ENCODE peak calls at places on chromosomes 6 and 20, in five cellular contexts. I, E, T, N and L are unnamed samples.

GRCh38 chr20:47036091-47036880 is 141.6 kb downstream of the EYA2 start:
- DNase-seq in I (no peak), E (no peak), T (no peak), N (no peak), L (no peak)

GRCh38 chr6:25053875-25054371 is 118.2 kb upstream of the RIPOR2 start:
- DNase-seq in I (peak; percentile 82), E (no peak), T (no peak), N (no peak), L (no peak)

GRCh38 chr6:166465671-166466087 is 82.9 kb upstream of the MPC1 start:
- DNase-seq in I (peak; percentile 83), E (no peak), T (no peak), N (no peak), L (no peak)

GRCh38 chr6:149897855-149898744 is at the start of gene RAET1E:
- DNase-seq in I (no peak), E (no peak), T (peak; percentile 30), N (no peak), L (peak; percentile 21)

GRCh38 chr20:63230800-63231268 is 4.9 kb upstream of the BIRC7 start:
- DNase-seq in I (peak; percentile 87), E (no peak), T (peak; percentile 94), N (peak; percentile 87), L (peak; percentile 92)

GRCh38 chr6:115618311-115618710 is 442.4 kb downstream of the FRK start:
- DNase-seq in I (no peak), E (no peak), T (no peak), N (no peak), L (no peak)

GRCh38 chr20:10216146-10216741 is 2.4 kb upstream of the SNAP25 start:
- DNase-seq in I (no peak), E (no peak), T (peak; percentile 8), N (no peak), L (peak; percentile 25)

GRCh38 chr6:33763483-33763882 is 16.8 kb upstream of the IP6K3 start:
- DNase-seq in I (no peak), E (no peak), T (no peak), N (no peak), L (no peak)

GRCh38 chr20:44765647-44766367 is 20.1 kb downstream of the KCNK15 start:
- DNase-seq in I (peak; percentile 16), E (peak; percentile 10), T (no peak), N (no peak), L (no peak)

GRCh38 chr6:127176175-127176574 is 57.7 kb downstream of the RSPO3 start:
- DNase-seq in I (peak; percentile 46), E (no peak), T (no peak), N (no peak), L (no peak)

GRCh38 chr20:50246367-50247195 is 56.0 kb downstream of the CEBPB start:
- DNase-seq in I (no peak), E (no peak), T (no peak), N (no peak), L (no peak)

GRCh38 chr6:37809144-37809543 is 10.4 kb upstream of the ZFAND3 start:
- DNase-seq in I (peak; percentile 54), E (no peak), T (no peak), N (no peak), L (no peak)

GRCh38 chr20:59074456-59074855 is 31.9 kb upstream of the PRELID3B start:
- DNase-seq in I (no peak), E (no peak), T (no peak), N (no peak), L (no peak)

GRCh38 chr6:127345521-127345920 is 2.1 kb upstream of the ECHDC1 start:
- DNase-seq in I (no peak), E (peak; percentile 40), T (no peak), N (no peak), L (no peak)

GRCh38 chr6:31592396-31592771 is 422 bp downstream of the NCR3 start:
- DNase-seq in I (no peak), E (no peak), T (no peak), N (no peak), L (no peak)

GRCh38 chr6:126077810-126078791 is 91.8 kb downstream of the TRMT11 start:
- DNase-seq in I (peak; percentile 83), E (no peak), T (no peak), N (no peak), L (no peak)

GRCh38 chr6:154868143-154868594 is 126.9 kb upstream of the TIAM2 start:
- DNase-seq in I (peak; percentile 84), E (peak; percentile 12), T (peak; percentile 85), N (peak; percentile 77), L (peak; percentile 78)

GRCh38 chr20:36214684-36215256 is 21.5 kb upstream of the AAR2 start:
- DNase-seq in I (peak; percentile 54), E (no peak), T (peak; percentile 80), N (peak; percentile 20), L (peak; percentile 71)

GRCh38 chr6:134707342-134707982 is 242.4 kb downstream of the ALDH8A1 start:
- DNase-seq in I (peak; percentile 40), E (no peak), T (peak; percentile 59), N (peak; percentile 85), L (peak; percentile 54)

GRCh38 chr6:39225543-39225942 is 3.7 kb downstream of the KCNK5 start:
- DNase-seq in I (no peak), E (no peak), T (no peak), N (peak; percentile 33), L (no peak)

GRCh38 chr20:43459022-43459942 is 1.6 kb downstream of the SRSF6 start:
- DNase-seq in I (peak; percentile 38), E (no peak), T (no peak), N (no peak), L (peak; percentile 34)

GRCh38 chr20:53622247-53623114 is 28.8 kb upstream of the ZNF217 start:
- DNase-seq in I (no peak), E (no peak), T (peak; percentile 17), N (peak; percentile 20), L (no peak)

GRCh38 chr6:108108374-108108773 is 33.8 kb upstream of the OSTM1 start:
- DNase-seq in I (no peak), E (no peak), T (no peak), N (no peak), L (no peak)

GRCh38 chr6:33359331-33359730 is 32.3 kb upstream of the KIFC1 start:
- DNase-seq in I (no peak), E (no peak), T (no peak), N (no peak), L (no peak)

GRCh38 chr6:63640062-63640461 is 4.5 kb downstream of the PHF3 start:
- DNase-seq in I (peak; percentile 83), E (no peak), T (no peak), N (no peak), L (no peak)

GRCh38 chr6:63643862-63644261 is 8.3 kb downstream of the PHF3 start:
- DNase-seq in I (peak; percentile 26), E (no peak), T (peak; percentile 60), N (peak; percentile 9), L (no peak)

GRCh38 chr6:63649847-63650265 is 14.3 kb downstream of the PHF3 start:
- DNase-seq in I (no peak), E (no peak), T (no peak), N (no peak), L (no peak)

GRCh38 chr6:63649269-63649668 is 13.7 kb downstream of the PHF3 start:
- DNase-seq in I (peak; percentile 25), E (no peak), T (no peak), N (no peak), L (no peak)

GRCh38 chr6:63644668-63645326 is 9.2 kb downstream of the PHF3 start:
- DNase-seq in I (peak; percentile 89), E (no peak), T (no peak), N (no peak), L (no peak)
- TF ChIP-seq EZH2phosphoT487 in I (no peak), E (no peak), T (no peak), N (no peak), L (no peak)

GRCh38 chr6:156250593-156250992 is 526.6 kb upstream of the ARID1B start:
- DNase-seq in I (peak; percentile 4), E (no peak), T (no peak), N (no peak), L (no peak)

GRCh38 chr6:156260792-156261191 is 516.4 kb upstream of the ARID1B start:
- DNase-seq in I (no peak), E (no peak), T (no peak), N (no peak), L (no peak)

GRCh38 chr6:156258981-156259380 is 518.2 kb upstream of the ARID1B start:
- DNase-seq in I (no peak), E (no peak), T (no peak), N (no peak), L (no peak)

GRCh38 chr6:156262014-156262413 is 515.2 kb upstream of the ARID1B start:
- DNase-seq in I (no peak), E (no peak), T (no peak), N (peak; percentile 12), L (no peak)

GRCh38 chr6:156256161-156256560 is 521.0 kb upstream of the ARID1B start:
- DNase-seq in I (no peak), E (no peak), T (no peak), N (no peak), L (no peak)
- TF ChIP-seq EZH2phosphoT487 in I (no peak), E (no peak), T (no peak), N (no peak), L (no peak)

DNA sequence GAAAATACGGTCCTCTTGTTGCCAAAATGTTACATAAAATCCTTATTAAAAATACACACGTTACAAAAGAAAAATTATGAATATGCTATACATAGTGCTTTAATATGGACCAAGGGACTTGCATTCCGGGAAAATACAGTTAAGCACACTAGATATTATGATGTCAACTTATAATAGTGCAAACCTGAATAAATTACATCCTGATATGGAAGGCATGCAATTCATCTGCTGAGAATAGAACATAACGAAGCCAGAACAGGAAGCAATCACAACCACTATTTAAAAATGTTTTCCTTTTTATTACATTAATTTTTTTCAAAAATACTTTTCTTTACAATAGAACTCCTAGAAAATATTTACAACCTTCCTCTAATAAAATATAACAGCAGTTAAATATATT is 7.8 kb upstream of the MRPS10 start:
- DNase-seq in I (no peak), E (no peak), T (no peak), N (no peak), L (no peak)
- TF ChIP-seq EZH2phosphoT487 in I (no peak), E (no peak), T (no peak), N (no peak), L (no peak)

GRCh38 chr6:44762496-44762895 is 375.0 kb downstream of the CDC5L start:
- DNase-seq in I (no peak), E (no peak), T (no peak), N (no peak), L (no peak)
- TF ChIP-seq EZH2phosphoT487 in I (no peak), E (no peak), T (no peak), N (no peak), L (no peak)

GRCh38 chr6:106519460-106520394 is 109.6 kb downstream of the RTN4IP1 start:
- DNase-seq in I (peak; percentile 98), E (peak; percentile 42), T (no peak), N (peak; percentile 34), L (no peak)
- TF ChIP-seq EZH2phosphoT487 in I (no peak), E (no peak), T (no peak), N (no peak), L (no peak)

GRCh38 chr6:56644366-56644765 is 1.7 kb upstream of the DST start:
- DNase-seq in I (no peak), E (no peak), T (no peak), N (no peak), L (no peak)
- TF ChIP-seq EZH2phosphoT487 in I (no peak), E (no peak), T (no peak), N (no peak), L (no peak)

GRCh38 chr20:21632031-21632430 is 73.4 kb upstream of the PAX1 start:
- DNase-seq in I (no peak), E (no peak), T (no peak), N (no peak), L (no peak)
- TF ChIP-seq EZH2phosphoT487 in I (no peak), E (no peak), T (no peak), N (no peak), L (no peak)